ENCODE peak calls at places on chromosomes 6 and 20, in five cellular contexts. S, C, K, G and Q are unnamed samples.

GRCh38 chr6:167666571-167667203 is 160.0 kb upstream of the AFDN start:
- DNase-seq in S (no peak), C (no peak), K (no peak), G (no peak), Q (no peak)

GRCh38 chr20:51750037-51750769 is 18.0 kb downstream of the ATP9A start:
- DNase-seq in S (no peak), C (no peak), K (no peak), G (peak; percentile 53), Q (no peak)

GRCh38 chr6:133184798-133185380 is 56.3 kb upstream of the EYA4 start:
- DNase-seq in S (peak; percentile 3), C (no peak), K (no peak), G (peak; percentile 26), Q (no peak)

GRCh38 chr6:138188278-138188923 is 26.7 kb downstream of the ARFGEF3 start:
- DNase-seq in S (no peak), C (no peak), K (no peak), G (no peak), Q (no peak)

GRCh38 chr20:41480054-41480770 is 113.6 kb upstream of the EMILIN3 start:
- DNase-seq in S (peak; percentile 9), C (no peak), K (no peak), G (no peak), Q (no peak)

GRCh38 chr6:120282005-120282404 is 932.4 kb upstream of the MAN1A1 start:
- DNase-seq in S (no peak), C (no peak), K (no peak), G (no peak), Q (no peak)

GRCh38 chr20:44074252-44075151 is 112.5 kb downstream of the JPH2 start:
- DNase-seq in S (no peak), C (no peak), K (peak; percentile 92), G (no peak), Q (no peak)

GRCh38 chr6:48757661-48758060 is 646.7 kb upstream of the PTCHD4 start:
- DNase-seq in S (no peak), C (no peak), K (no peak), G (no peak), Q (no peak)

GRCh38 chr6:108760158-108761050 is 87.8 kb upstream of the ARMC2 start:
- DNase-seq in S (no peak), C (no peak), K (peak; percentile 52), G (peak; percentile 39), Q (no peak)

DNA sequence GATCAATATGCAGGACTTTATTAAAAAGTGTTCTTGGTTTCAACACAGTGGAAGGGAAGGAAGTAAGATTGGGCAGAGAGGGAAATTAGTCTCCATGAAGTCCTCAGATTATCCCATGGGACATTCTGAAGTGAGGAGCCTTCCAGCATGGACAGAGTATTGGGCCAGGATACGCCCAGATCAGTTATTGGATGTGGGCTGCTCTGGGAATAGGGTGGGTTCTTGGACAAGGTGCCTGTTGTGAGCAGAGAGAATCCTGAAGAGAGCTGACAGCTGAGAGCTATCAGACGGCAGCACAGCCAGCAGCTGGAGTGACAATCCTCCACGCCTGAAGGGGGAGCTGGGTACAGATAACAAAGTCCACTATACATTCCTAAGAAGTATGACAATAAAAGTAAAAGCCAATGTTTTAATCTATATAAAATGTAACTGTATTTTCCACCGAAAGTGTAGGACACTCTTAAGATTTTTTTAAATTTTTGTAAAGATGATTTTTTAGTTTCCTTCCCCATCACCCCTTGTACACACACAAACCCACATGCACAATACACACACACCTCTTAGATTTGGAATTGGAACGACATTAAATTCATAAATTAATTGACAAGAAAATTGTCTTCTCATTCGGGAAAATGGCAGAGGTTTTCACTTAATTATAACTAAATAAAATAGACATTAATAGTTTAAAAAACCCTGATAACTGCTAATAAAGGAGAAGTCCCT is 107.8 kb downstream of the FBXO5 start:
- DNase-seq in S (no peak), C (no peak), K (no peak), G (no peak), Q (no peak)
- TF ChIP-seq CTCF in S (no peak), C (no peak), K (peak; percentile 7), G (no peak), Q (no peak)

GRCh38 chr20:25254986-25255680 is 7.2 kb downstream of the PYGB start:
- DNase-seq in S (no peak), C (no peak), K (no peak), G (no peak), Q (no peak)
- TF ChIP-seq CTCF in S (no peak), C (no peak), K (peak; percentile 11), G (no peak), Q (no peak)

GRCh38 chr20:47379433-47380150 is 23.1 kb upstream of the ZMYND8 start:
- DNase-seq in S (no peak), C (no peak), K (no peak), G (no peak), Q (no peak)

GRCh38 chr20:47382746-47383145 is 26.2 kb upstream of the ZMYND8 start:
- DNase-seq in S (no peak), C (no peak), K (no peak), G (no peak), Q (no peak)

GRCh38 chr20:47380481-47380880 is 24.0 kb upstream of the ZMYND8 start:
- DNase-seq in S (no peak), C (no peak), K (no peak), G (no peak), Q (no peak)

GRCh38 chr20:47373206-47373722 is 16.8 kb upstream of the ZMYND8 start:
- DNase-seq in S (no peak), C (no peak), K (no peak), G (no peak), Q (no peak)

DNA sequence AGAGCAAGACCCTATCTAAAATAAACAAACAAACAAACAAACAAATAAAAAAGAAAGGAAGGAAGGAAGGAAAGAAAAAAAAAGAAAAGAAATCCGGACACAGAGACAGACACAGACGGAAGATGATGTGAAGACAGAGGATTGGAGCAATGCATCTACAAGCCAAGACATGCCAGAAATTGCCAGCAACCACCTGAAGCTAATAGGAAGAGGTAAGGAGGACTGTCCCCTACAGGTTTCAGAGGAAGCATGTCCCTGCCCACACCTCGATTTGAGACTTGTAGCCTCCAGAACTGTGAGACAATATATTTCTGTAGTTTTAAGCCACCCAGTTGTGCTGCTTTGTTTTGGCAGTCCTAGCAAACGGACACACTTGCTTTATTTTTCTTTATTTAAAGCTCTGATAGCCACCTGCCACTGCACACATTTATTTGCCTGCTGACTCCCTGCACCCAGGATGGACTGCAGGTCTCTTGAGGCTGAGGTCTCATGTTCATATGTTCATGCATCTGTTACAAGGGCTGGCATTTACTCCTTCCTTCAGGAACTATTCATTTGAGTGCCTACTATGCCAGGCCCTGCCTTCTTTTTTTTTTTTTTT is 20.7 kb upstream of the ZMYND8 start:
- DNase-seq in S (no peak), C (no peak), K (no peak), G (no peak), Q (no peak)
- TF ChIP-seq CTCF in S (peak; percentile 6), C (no peak), K (no peak), G (no peak), Q (no peak)

DNA sequence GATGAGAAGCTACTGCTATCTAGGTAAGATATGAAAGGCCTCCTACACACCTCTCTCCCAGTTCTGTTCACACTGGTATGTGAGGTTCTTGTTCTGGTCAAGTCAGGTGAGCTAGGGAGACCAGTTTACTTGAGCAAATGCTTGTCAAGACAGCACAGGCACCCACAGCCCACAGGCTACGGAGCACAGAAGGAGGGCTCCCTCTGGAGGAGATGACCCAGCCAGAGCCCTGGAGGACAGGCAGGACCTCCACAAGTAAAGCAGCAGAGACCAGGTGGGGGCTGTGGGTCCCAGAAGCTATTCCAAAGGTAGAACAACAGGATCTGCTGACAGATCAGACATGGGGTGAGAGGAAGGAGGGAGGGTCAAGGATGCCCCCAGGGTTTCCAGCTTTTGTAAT is 13.2 kb downstream of the MMP24OS start:
- DNase-seq in S (no peak), C (peak; percentile 58), K (no peak), G (no peak), Q (peak; percentile 58)
- TF ChIP-seq CTCF in S (no peak), C (no peak), K (peak; percentile 35), G (peak; percentile 11), Q (no peak)

GRCh38 chr20:58892126-58892931 is 39.8 kb downstream of the GNAS start:
- DNase-seq in S (peak; percentile 84), C (peak; percentile 73), K (peak; percentile 91), G (no peak), Q (peak; percentile 79)
- TF ChIP-seq CTCF in S (no peak), C (no peak), K (no peak), G (no peak), Q (no peak)